ENCODE peak calls at places on chromosomes 7 and 10, in six cellular contexts. One of them, this sample, is unnamed.

GRCh38 chr7:149733131-149733531 is 40.3 kb downstream of the ZNF467 start:
- DNase-seq in MM.1S: no peak
- DNase-seq in hepatocyte: no peak
- DNase-seq in GM23248: no peak
- DNase-seq in neural progenitor cell: no peak
- DNase-seq in HCT116: no peak
- DNase-seq in this sample: no peak

GRCh38 chr10:51302316-51302715 is 228.0 kb downstream of the PRKG1 start:
- DNase-seq in MM.1S: no peak
- DNase-seq in HCT116: no peak
- DNase-seq in hepatocyte: no peak
- DNase-seq in neural progenitor cell: no peak
- DNase-seq in GM23248: peak; percentile 61
- DNase-seq in this sample: peak; percentile 27

GRCh38 chr7:20340839-20341238 is 10.1 kb downstream of the ITGB8 start:
- DNase-seq in GM23248: no peak
- DNase-seq in hepatocyte: no peak
- DNase-seq in neural progenitor cell: peak; percentile 73
- DNase-seq in MM.1S: no peak
- DNase-seq in HCT116: peak; percentile 82
- DNase-seq in this sample: peak; percentile 93

GRCh38 chr10:58593008-58593407 is 80.3 kb downstream of the BICC1 start:
- DNase-seq in HCT116: no peak
- DNase-seq in neural progenitor cell: no peak
- DNase-seq in MM.1S: no peak
- DNase-seq in hepatocyte: no peak
- DNase-seq in GM23248: no peak
- DNase-seq in this sample: no peak

GRCh38 chr7:125386211-125386610 is 456.6 kb upstream of the POT1 start:
- DNase-seq in GM23248: no peak
- DNase-seq in MM.1S: no peak
- DNase-seq in HCT116: no peak
- DNase-seq in hepatocyte: no peak
- DNase-seq in neural progenitor cell: no peak
- DNase-seq in this sample: no peak

GRCh38 chr7:47819054-47819920 is 129.0 kb downstream of the PKD1L1 start:
- DNase-seq in hepatocyte: peak; percentile 83
- DNase-seq in MM.1S: peak; percentile 76
- DNase-seq in HCT116: peak; percentile 34
- DNase-seq in neural progenitor cell: peak; percentile 71
- DNase-seq in GM23248: peak; percentile 83
- DNase-seq in this sample: peak; percentile 88

GRCh38 chr7:86643478-86644281 is at the start of gene GRM3:
- DNase-seq in GM23248: peak; percentile 5
- DNase-seq in hepatocyte: peak; percentile 23
- DNase-seq in HCT116: no peak
- DNase-seq in neural progenitor cell: peak; percentile 96
- DNase-seq in MM.1S: no peak
- DNase-seq in this sample: no peak

GRCh38 chr7:33399528-33400213 is 270.3 kb downstream of the BBS9 start:
- DNase-seq in GM23248: no peak
- DNase-seq in neural progenitor cell: no peak
- DNase-seq in hepatocyte: no peak
- DNase-seq in HCT116: no peak
- DNase-seq in MM.1S: no peak
- DNase-seq in this sample: no peak

GRCh38 chr10:96271017-96271815 is at the start of gene BLNK:
- DNase-seq in GM23248: peak; percentile 23
- DNase-seq in hepatocyte: peak; percentile 76
- DNase-seq in neural progenitor cell: no peak
- DNase-seq in HCT116: no peak
- DNase-seq in MM.1S: peak; percentile 90
- DNase-seq in this sample: peak; percentile 44

GRCh38 chr7:938546-939185 is 15.8 kb downstream of the ADAP1 start:
- DNase-seq in neural progenitor cell: no peak
- DNase-seq in HCT116: no peak
- DNase-seq in GM23248: no peak
- DNase-seq in MM.1S: no peak
- DNase-seq in hepatocyte: no peak
- DNase-seq in this sample: no peak

GRCh38 chr7:937851-938484 is 16.5 kb downstream of the ADAP1 start:
- DNase-seq in neural progenitor cell: no peak
- DNase-seq in MM.1S: no peak
- DNase-seq in HCT116: no peak
- DNase-seq in hepatocyte: no peak
- DNase-seq in GM23248: no peak
- DNase-seq in this sample: no peak

GRCh38 chr7:935321-936130 is 19.0 kb downstream of the ADAP1 start:
- DNase-seq in HCT116: no peak
- DNase-seq in GM23248: no peak
- DNase-seq in hepatocyte: peak; percentile 5
- DNase-seq in neural progenitor cell: no peak
- DNase-seq in MM.1S: no peak
- DNase-seq in this sample: no peak

GRCh38 chr7:934469-935320 is 19.8 kb downstream of the ADAP1 start:
- DNase-seq in hepatocyte: no peak
- DNase-seq in neural progenitor cell: no peak
- DNase-seq in GM23248: no peak
- DNase-seq in HCT116: no peak
- DNase-seq in MM.1S: no peak
- DNase-seq in this sample: no peak

GRCh38 chr7:936131-937054 is 18.1 kb downstream of the ADAP1 start:
- DNase-seq in neural progenitor cell: no peak
- DNase-seq in GM23248: peak; percentile 48
- DNase-seq in MM.1S: no peak
- DNase-seq in HCT116: peak; percentile 71
- DNase-seq in hepatocyte: peak; percentile 8
- DNase-seq in this sample: peak; percentile 31
- TF ChIP-seq EZH2phosphoT487 in neural progenitor cell: no peak
- TF ChIP-seq EZH2phosphoT487 in GM23248: no peak
- TF ChIP-seq EZH2phosphoT487 in MM.1S: no peak
- TF ChIP-seq EZH2phosphoT487 in HCT116: no peak
- TF ChIP-seq EZH2phosphoT487 in hepatocyte: no peak
- TF ChIP-seq EZH2phosphoT487 in this sample: no peak

GRCh38 chr7:27181795-27182275 is 3.2 kb downstream of the HOXA11 start:
- DNase-seq in neural progenitor cell: no peak
- DNase-seq in GM23248: peak; percentile 53
- DNase-seq in HCT116: no peak
- DNase-seq in MM.1S: no peak
- DNase-seq in hepatocyte: no peak
- DNase-seq in this sample: no peak

GRCh38 chr7:27179503-27180430 is 5.3 kb downstream of the HOXA11 start:
- DNase-seq in GM23248: peak; percentile 94
- DNase-seq in neural progenitor cell: peak; percentile 62
- DNase-seq in HCT116: no peak
- DNase-seq in hepatocyte: peak; percentile 87
- DNase-seq in MM.1S: no peak
- DNase-seq in this sample: peak; percentile 90

GRCh38 chr7:27182285-27182827 is 2.7 kb downstream of the HOXA11 start:
- DNase-seq in hepatocyte: no peak
- DNase-seq in neural progenitor cell: no peak
- DNase-seq in MM.1S: no peak
- DNase-seq in GM23248: no peak
- DNase-seq in HCT116: no peak
- DNase-seq in this sample: peak; percentile 64

GRCh38 chr7:27180431-27181175 is 4.4 kb downstream of the HOXA11 start:
- DNase-seq in HCT116: no peak
- DNase-seq in hepatocyte: no peak
- DNase-seq in GM23248: no peak
- DNase-seq in neural progenitor cell: no peak
- DNase-seq in MM.1S: no peak
- DNase-seq in this sample: no peak

GRCh38 chr7:27181176-27181520 is 3.9 kb downstream of the HOXA11 start:
- DNase-seq in HCT116: no peak
- DNase-seq in hepatocyte: no peak
- DNase-seq in MM.1S: no peak
- DNase-seq in GM23248: peak; percentile 49
- DNase-seq in neural progenitor cell: no peak
- DNase-seq in this sample: no peak
- TF ChIP-seq EZH2 in HCT116: no peak
- TF ChIP-seq EZH2 in hepatocyte: no peak
- TF ChIP-seq EZH2 in MM.1S: no peak
- TF ChIP-seq EZH2 in GM23248: no peak
- TF ChIP-seq EZH2 in neural progenitor cell: no peak
- TF ChIP-seq EZH2 in this sample: no peak

GRCh38 chr7:6256709-6257535 is 15.5 kb downstream of the CYTH3 start:
- DNase-seq in MM.1S: peak; percentile 67
- DNase-seq in GM23248: peak; percentile 92
- DNase-seq in HCT116: no peak
- DNase-seq in neural progenitor cell: no peak
- DNase-seq in hepatocyte: peak; percentile 28
- DNase-seq in this sample: no peak

GRCh38 chr7:6257602-6258001 is 14.8 kb downstream of the CYTH3 start:
- DNase-seq in MM.1S: no peak
- DNase-seq in neural progenitor cell: no peak
- DNase-seq in hepatocyte: no peak
- DNase-seq in GM23248: no peak
- DNase-seq in HCT116: no peak
- DNase-seq in this sample: no peak

GRCh38 chr7:6252310-6252709 is 20.1 kb downstream of the CYTH3 start:
- DNase-seq in HCT116: no peak
- DNase-seq in hepatocyte: no peak
- DNase-seq in neural progenitor cell: no peak
- DNase-seq in MM.1S: no peak
- DNase-seq in GM23248: peak; percentile 83
- DNase-seq in this sample: no peak

GRCh38 chr7:6252748-6253147 is 19.7 kb downstream of the CYTH3 start:
- DNase-seq in neural progenitor cell: no peak
- DNase-seq in GM23248: peak; percentile 73
- DNase-seq in MM.1S: no peak
- DNase-seq in hepatocyte: no peak
- DNase-seq in HCT116: no peak
- DNase-seq in this sample: no peak

DNA sequence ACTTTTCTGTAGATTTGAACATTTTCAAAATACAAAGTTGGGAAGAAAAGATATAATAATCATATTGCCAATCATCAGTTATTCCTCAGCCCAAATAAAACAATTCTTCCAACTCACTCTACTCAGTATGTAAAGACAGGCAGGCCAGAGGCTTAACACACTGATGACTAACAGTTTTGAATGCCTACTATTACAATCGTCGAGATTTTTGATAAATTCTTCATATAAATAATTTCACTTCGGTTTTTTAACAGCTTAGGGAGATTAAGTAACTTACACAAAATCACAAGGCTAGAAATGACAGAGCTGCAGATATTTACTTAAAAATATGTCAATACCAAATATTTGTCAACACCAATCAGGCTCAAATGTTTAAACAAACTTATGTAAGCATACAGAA is 17.5 kb downstream of the CYTH3 start:
- DNase-seq in MM.1S: no peak
- DNase-seq in hepatocyte: no peak
- DNase-seq in GM23248: peak; percentile 40
- DNase-seq in HCT116: no peak
- DNase-seq in neural progenitor cell: no peak
- DNase-seq in this sample: no peak
- H3K4me1 ChIP-seq in MM.1S: peaks cover 31% of the 10 kb centered on the region
- H3K4me1 ChIP-seq in hepatocyte: peaks cover 8% of the 10 kb centered on the region
- H3K4me1 ChIP-seq in GM23248: peaks cover 92% of the 10 kb centered on the region
- H3K4me1 ChIP-seq in HCT116: peaks cover 17% of the 10 kb centered on the region
- H3K4me1 ChIP-seq in neural progenitor cell: peaks cover 21% of the 10 kb centered on the region
- H3K4me1 ChIP-seq in this sample: peaks cover 13% of the 10 kb centered on the region

DNA sequence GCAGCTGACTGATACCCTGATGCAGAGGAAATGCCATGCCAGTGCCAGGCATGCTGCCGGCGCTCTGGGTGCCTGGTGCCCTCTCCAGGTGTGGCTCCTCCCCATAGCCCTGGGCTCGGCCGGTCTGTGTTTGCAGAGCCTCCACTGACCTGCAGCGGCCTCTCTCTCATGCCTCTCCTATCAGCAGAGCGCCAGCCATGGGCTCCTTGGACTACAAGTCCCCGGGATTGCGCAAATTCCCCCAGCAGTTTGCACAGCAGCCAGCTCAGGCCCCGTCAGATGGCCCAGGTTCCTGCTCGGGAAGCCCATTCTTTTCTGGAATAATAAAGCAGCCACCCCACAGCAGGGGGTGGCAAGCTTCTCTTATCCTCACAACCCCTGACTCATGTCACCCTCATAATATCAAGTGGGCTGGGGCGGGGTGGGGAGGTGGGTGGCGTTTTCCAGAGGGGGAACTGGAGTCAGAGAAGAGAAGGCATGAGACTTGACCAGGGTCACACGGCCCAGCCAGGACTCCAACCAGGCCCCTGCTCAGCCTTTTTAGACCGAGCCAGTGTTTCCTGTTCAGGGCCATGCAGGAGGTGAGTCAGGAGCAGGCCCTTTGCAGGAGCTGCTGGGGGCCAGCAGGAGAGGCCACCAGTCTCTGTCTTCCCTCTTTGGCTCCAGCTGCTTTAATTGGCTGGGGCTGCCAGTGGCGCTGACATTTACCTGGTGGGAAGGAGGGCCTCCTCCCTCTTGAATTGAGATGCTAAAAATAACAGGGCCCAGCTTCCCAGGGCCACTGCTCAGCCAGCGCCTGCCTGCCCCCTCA is 58.6 kb downstream of the ZMIZ1 start:
- DNase-seq in MM.1S: no peak
- DNase-seq in hepatocyte: peak; percentile 91
- DNase-seq in neural progenitor cell: peak; percentile 54
- DNase-seq in GM23248: peak; percentile 92
- DNase-seq in HCT116: peak; percentile 56
- DNase-seq in this sample: peak; percentile 100
- TF ChIP-seq EZH2phosphoT487 in MM.1S: no peak
- TF ChIP-seq EZH2phosphoT487 in hepatocyte: no peak
- TF ChIP-seq EZH2phosphoT487 in neural progenitor cell: no peak
- TF ChIP-seq EZH2phosphoT487 in GM23248: no peak
- TF ChIP-seq EZH2phosphoT487 in HCT116: no peak
- TF ChIP-seq EZH2phosphoT487 in this sample: no peak

GRCh38 chr7:101708223-101708622 is 79.1 kb upstream of the MYL10 start:
- DNase-seq in HCT116: no peak
- DNase-seq in hepatocyte: no peak
- DNase-seq in neural progenitor cell: no peak
- DNase-seq in MM.1S: no peak
- DNase-seq in GM23248: no peak
- DNase-seq in this sample: no peak

GRCh38 chr7:101702362-101702850 is 73.3 kb upstream of the MYL10 start:
- DNase-seq in GM23248: peak; percentile 39
- DNase-seq in hepatocyte: peak; percentile 78
- DNase-seq in MM.1S: no peak
- DNase-seq in HCT116: peak; percentile 23
- DNase-seq in neural progenitor cell: no peak
- DNase-seq in this sample: peak; percentile 64

GRCh38 chr7:101705327-101705726 is 76.2 kb upstream of the MYL10 start:
- DNase-seq in HCT116: no peak
- DNase-seq in MM.1S: no peak
- DNase-seq in GM23248: peak; percentile 44
- DNase-seq in hepatocyte: no peak
- DNase-seq in neural progenitor cell: no peak
- DNase-seq in this sample: peak; percentile 32

GRCh38 chr7:101712652-101713051 is 83.6 kb upstream of the MYL10 start:
- DNase-seq in neural progenitor cell: no peak
- DNase-seq in MM.1S: no peak
- DNase-seq in hepatocyte: no peak
- DNase-seq in HCT116: no peak
- DNase-seq in GM23248: no peak
- DNase-seq in this sample: no peak

DNA sequence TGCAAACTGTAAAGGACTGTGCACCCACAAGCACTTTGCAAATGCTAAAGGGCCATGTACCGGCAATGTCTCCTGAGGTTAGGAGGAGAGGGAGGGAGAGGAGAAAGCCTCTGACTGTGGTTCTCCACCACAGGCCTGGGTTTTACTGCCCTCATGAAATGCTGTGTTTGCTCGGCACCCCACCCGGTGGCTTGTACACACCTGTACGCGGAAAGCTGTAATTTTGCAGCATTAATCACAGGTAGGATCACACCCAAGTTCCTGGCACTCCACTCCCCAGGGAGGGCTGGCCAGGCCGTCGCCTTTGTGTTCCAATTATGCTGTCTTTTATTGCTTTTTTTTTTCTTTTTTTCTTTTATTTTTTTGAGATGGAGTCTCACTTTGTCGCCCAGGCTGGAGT is 78.5 kb upstream of the MYL10 start:
- DNase-seq in HCT116: no peak
- DNase-seq in hepatocyte: peak; percentile 53
- DNase-seq in MM.1S: no peak
- DNase-seq in neural progenitor cell: no peak
- DNase-seq in GM23248: no peak
- DNase-seq in this sample: no peak
- TF ChIP-seq EZH2 in HCT116: no peak
- TF ChIP-seq EZH2 in hepatocyte: no peak
- TF ChIP-seq EZH2 in MM.1S: no peak
- TF ChIP-seq EZH2 in neural progenitor cell: no peak
- TF ChIP-seq EZH2 in GM23248: no peak
- TF ChIP-seq EZH2 in this sample: no peak

This sample was measured in PC-3.